ENCODE peak calls at places on chromosomes 13 and 19, in nine cellular contexts. One of them, this sample, is unnamed.
A peak's percentile ranks its signal among the peaks of the same experiment; 100 is the strongest.

GRCh38 chr13:67408823-67409222 is 178.7 kb upstream of the PCDH9 start:
- DNase-seq in tibial nerve: no peak
- DNase-seq in gastrocnemius medialis: no peak
- DNase-seq in uterus: no peak
- DNase-seq in IMR-90: no peak
- DNase-seq in heart left ventricle: no peak
- DNase-seq in upper lobe of left lung: no peak
- DNase-seq in testis: no peak
- DNase-seq in endothelial cell of umbilical vein: no peak
- DNase-seq in this sample: no peak

GRCh38 chr19:47183579-47183978 is 47.4 kb downstream of the BBC3 start:
- DNase-seq in tibial nerve: no peak
- DNase-seq in gastrocnemius medialis: no peak
- DNase-seq in uterus: no peak
- DNase-seq in IMR-90: no peak
- DNase-seq in heart left ventricle: no peak
- DNase-seq in upper lobe of left lung: no peak
- DNase-seq in testis: no peak
- DNase-seq in endothelial cell of umbilical vein: no peak
- DNase-seq in this sample: no peak

GRCh38 chr13:99467764-99468163 is 33.5 kb upstream of the TM9SF2 start:
- DNase-seq in tibial nerve: no peak
- DNase-seq in gastrocnemius medialis: no peak
- DNase-seq in uterus: no peak
- DNase-seq in IMR-90: peak; percentile 77
- DNase-seq in heart left ventricle: no peak
- DNase-seq in upper lobe of left lung: no peak
- DNase-seq in testis: no peak
- DNase-seq in endothelial cell of umbilical vein: no peak
- DNase-seq in this sample: no peak

GRCh38 chr19:10565028-10565566 is 713 bp downstream of the KRI1 start:
- DNase-seq in tibial nerve: peak; percentile 40
- DNase-seq in gastrocnemius medialis: no peak
- DNase-seq in uterus: no peak
- DNase-seq in IMR-90: peak; percentile 21
- DNase-seq in heart left ventricle: no peak
- DNase-seq in upper lobe of left lung: peak; percentile 76
- DNase-seq in testis: no peak
- DNase-seq in endothelial cell of umbilical vein: peak; percentile 26
- DNase-seq in this sample: no peak

GRCh38 chr19:57473646-57474045 is 3.7 kb downstream of the ZNF772 start:
- DNase-seq in tibial nerve: no peak
- DNase-seq in gastrocnemius medialis: no peak
- DNase-seq in uterus: no peak
- DNase-seq in IMR-90: no peak
- DNase-seq in heart left ventricle: no peak
- DNase-seq in upper lobe of left lung: no peak
- DNase-seq in testis: no peak
- DNase-seq in endothelial cell of umbilical vein: no peak
- DNase-seq in this sample: no peak

GRCh38 chr13:79593611-79594275 is 112.8 kb downstream of the NDFIP2 start:
- DNase-seq in tibial nerve: no peak
- DNase-seq in gastrocnemius medialis: no peak
- DNase-seq in uterus: no peak
- DNase-seq in IMR-90: peak; percentile 11
- DNase-seq in heart left ventricle: no peak
- DNase-seq in upper lobe of left lung: no peak
- DNase-seq in testis: no peak
- DNase-seq in endothelial cell of umbilical vein: no peak
- DNase-seq in this sample: no peak

GRCh38 chr19:964761-965694 is 19.1 kb upstream of the WDR18 start:
- DNase-seq in tibial nerve: no peak
- DNase-seq in gastrocnemius medialis: no peak
- DNase-seq in uterus: no peak
- DNase-seq in IMR-90: peak; percentile 31
- DNase-seq in heart left ventricle: no peak
- DNase-seq in upper lobe of left lung: peak; percentile 71
- DNase-seq in testis: no peak
- DNase-seq in endothelial cell of umbilical vein: no peak
- DNase-seq in this sample: no peak

GRCh38 chr13:34357435-34358232 is 539.7 kb downstream of the RFC3 start:
- DNase-seq in tibial nerve: no peak
- DNase-seq in gastrocnemius medialis: no peak
- DNase-seq in uterus: no peak
- DNase-seq in IMR-90: peak; percentile 79
- DNase-seq in heart left ventricle: no peak
- DNase-seq in upper lobe of left lung: no peak
- DNase-seq in testis: no peak
- DNase-seq in endothelial cell of umbilical vein: peak; percentile 72
- DNase-seq in this sample: no peak

GRCh38 chr19:51136891-51137551 is 5.1 kb upstream of the SIGLEC7 start:
- DNase-seq in tibial nerve: peak; percentile 23
- DNase-seq in gastrocnemius medialis: peak; percentile 29
- DNase-seq in uterus: no peak
- DNase-seq in IMR-90: no peak
- DNase-seq in heart left ventricle: no peak
- DNase-seq in upper lobe of left lung: no peak
- DNase-seq in testis: no peak
- DNase-seq in endothelial cell of umbilical vein: no peak
- DNase-seq in this sample: no peak

DNA sequence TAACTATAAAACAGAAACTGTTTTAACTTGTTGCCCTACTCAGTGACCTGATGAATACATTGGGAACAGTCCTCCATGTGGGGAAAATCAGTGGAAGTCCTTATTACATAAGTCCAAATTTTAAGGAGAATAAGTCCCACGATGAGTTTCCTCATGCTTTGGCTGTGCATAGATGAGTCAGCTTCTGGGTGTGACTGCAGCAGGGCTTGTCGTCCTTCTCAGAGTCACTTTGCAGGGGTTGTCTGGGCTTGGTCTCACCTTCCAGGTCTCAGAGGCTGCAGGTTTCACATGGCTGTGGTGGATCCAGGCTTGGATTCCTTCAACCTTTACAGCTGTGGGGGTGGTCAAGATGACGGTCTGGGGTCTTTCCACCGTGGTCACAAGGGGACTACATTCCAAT is 85.6 kb downstream of the SLC25A15 start:
- DNase-seq in tibial nerve: no peak
- DNase-seq in gastrocnemius medialis: no peak
- DNase-seq in uterus: no peak
- DNase-seq in IMR-90: no peak
- DNase-seq in heart left ventricle: no peak
- DNase-seq in upper lobe of left lung: no peak
- DNase-seq in testis: no peak
- DNase-seq in endothelial cell of umbilical vein: no peak
- DNase-seq in this sample: no peak
- H3K9me3 ChIP-seq in tibial nerve: peaks cover 81% of the 10 kb centered on the region
- H3K9me3 ChIP-seq in gastrocnemius medialis: no peaks in the 10 kb centered on the region
- H3K9me3 ChIP-seq in uterus: no peaks in the 10 kb centered on the region
- H3K9me3 ChIP-seq in IMR-90: peaks cover 33% of the 10 kb centered on the region
- H3K9me3 ChIP-seq in heart left ventricle: no peaks in the 10 kb centered on the region
- H3K9me3 ChIP-seq in upper lobe of left lung: peaks cover 64% of the 10 kb centered on the region
- H3K9me3 ChIP-seq in testis: no peaks in the 10 kb centered on the region
- H3K9me3 ChIP-seq in endothelial cell of umbilical vein: peaks cover 2% of the 10 kb centered on the region
- H3K9me3 ChIP-seq in this sample: peaks cover 77% of the 10 kb centered on the region

GRCh38 chr19:55278391-55279135 is 1.3 kb downstream of the HSPBP1 start:
- DNase-seq in tibial nerve: no peak
- DNase-seq in gastrocnemius medialis: no peak
- DNase-seq in uterus: no peak
- DNase-seq in IMR-90: no peak
- DNase-seq in heart left ventricle: no peak
- DNase-seq in upper lobe of left lung: no peak
- DNase-seq in testis: no peak
- DNase-seq in endothelial cell of umbilical vein: no peak
- DNase-seq in this sample: no peak

GRCh38 chr19:55276720-55277430 is 3.0 kb downstream of the HSPBP1 start:
- DNase-seq in tibial nerve: no peak
- DNase-seq in gastrocnemius medialis: no peak
- DNase-seq in uterus: no peak
- DNase-seq in IMR-90: no peak
- DNase-seq in heart left ventricle: no peak
- DNase-seq in upper lobe of left lung: no peak
- DNase-seq in testis: no peak
- DNase-seq in endothelial cell of umbilical vein: no peak
- DNase-seq in this sample: no peak

GRCh38 chr19:55277494-55277893 is 2.4 kb downstream of the HSPBP1 start:
- DNase-seq in tibial nerve: no peak
- DNase-seq in gastrocnemius medialis: no peak
- DNase-seq in uterus: no peak
- DNase-seq in IMR-90: no peak
- DNase-seq in heart left ventricle: no peak
- DNase-seq in upper lobe of left lung: no peak
- DNase-seq in testis: no peak
- DNase-seq in endothelial cell of umbilical vein: no peak
- DNase-seq in this sample: no peak

GRCh38 chr19:55279376-55279772 is 536 bp downstream of the HSPBP1 start:
- DNase-seq in tibial nerve: no peak
- DNase-seq in gastrocnemius medialis: no peak
- DNase-seq in uterus: no peak
- DNase-seq in IMR-90: no peak
- DNase-seq in heart left ventricle: no peak
- DNase-seq in upper lobe of left lung: no peak
- DNase-seq in testis: no peak
- DNase-seq in endothelial cell of umbilical vein: no peak
- DNase-seq in this sample: no peak

GRCh38 chr19:55279773-55280643 is at the start of gene HSPBP1:
- DNase-seq in tibial nerve: peak; percentile 76
- DNase-seq in gastrocnemius medialis: peak; percentile 87
- DNase-seq in uterus: peak; percentile 95
- DNase-seq in IMR-90: peak; percentile 91
- DNase-seq in heart left ventricle: peak; percentile 94
- DNase-seq in upper lobe of left lung: peak; percentile 99
- DNase-seq in testis: peak; percentile 94
- DNase-seq in endothelial cell of umbilical vein: peak; percentile 93
- DNase-seq in this sample: peak; percentile 68
- TF ChIP-seq POLR2A in tibial nerve: no peak
- TF ChIP-seq POLR2A in gastrocnemius medialis: no peak
- TF ChIP-seq POLR2A in uterus: no peak
- TF ChIP-seq POLR2A in IMR-90: peak; percentile 80
- TF ChIP-seq POLR2A in heart left ventricle: peak; percentile 31
- TF ChIP-seq POLR2A in upper lobe of left lung: no peak
- TF ChIP-seq POLR2A in testis: no peak
- TF ChIP-seq POLR2A in endothelial cell of umbilical vein: peak; percentile 44
- TF ChIP-seq POLR2A in this sample: no peak

GRCh38 chr19:14096272-14096992 is 5.9 kb upstream of the SAMD1 start:
- DNase-seq in tibial nerve: no peak
- DNase-seq in gastrocnemius medialis: no peak
- DNase-seq in uterus: no peak
- DNase-seq in IMR-90: no peak
- DNase-seq in heart left ventricle: no peak
- DNase-seq in upper lobe of left lung: no peak
- DNase-seq in testis: no peak
- DNase-seq in endothelial cell of umbilical vein: no peak
- DNase-seq in this sample: no peak
- H3K27me3 ChIP-seq in tibial nerve: no peaks in the 10 kb centered on the region
- H3K27me3 ChIP-seq in gastrocnemius medialis: no peaks in the 10 kb centered on the region
- H3K27me3 ChIP-seq in uterus: no peaks in the 10 kb centered on the region
- H3K27me3 ChIP-seq in IMR-90: no peaks in the 10 kb centered on the region
- H3K27me3 ChIP-seq in heart left ventricle: no peaks in the 10 kb centered on the region
- H3K27me3 ChIP-seq in upper lobe of left lung: no peaks in the 10 kb centered on the region
- H3K27me3 ChIP-seq in testis: no peaks in the 10 kb centered on the region
- H3K27me3 ChIP-seq in endothelial cell of umbilical vein: no peaks in the 10 kb centered on the region
- H3K27me3 ChIP-seq in this sample: no peaks in the 10 kb centered on the region

GRCh38 chr19:15680478-15680877 is 7.6 kb downstream of the CYP4F12 start:
- DNase-seq in tibial nerve: no peak
- DNase-seq in gastrocnemius medialis: no peak
- DNase-seq in uterus: no peak
- DNase-seq in IMR-90: no peak
- DNase-seq in heart left ventricle: no peak
- DNase-seq in upper lobe of left lung: no peak
- DNase-seq in testis: no peak
- DNase-seq in endothelial cell of umbilical vein: no peak
- DNase-seq in this sample: no peak

GRCh38 chr19:15680923-15681322 is 8.0 kb downstream of the CYP4F12 start:
- DNase-seq in tibial nerve: no peak
- DNase-seq in gastrocnemius medialis: no peak
- DNase-seq in uterus: no peak
- DNase-seq in IMR-90: no peak
- DNase-seq in heart left ventricle: no peak
- DNase-seq in upper lobe of left lung: no peak
- DNase-seq in testis: no peak
- DNase-seq in endothelial cell of umbilical vein: no peak
- DNase-seq in this sample: no peak

GRCh38 chr19:15683411-15683810 is 10.5 kb downstream of the CYP4F12 start:
- DNase-seq in tibial nerve: no peak
- DNase-seq in gastrocnemius medialis: no peak
- DNase-seq in uterus: no peak
- DNase-seq in IMR-90: no peak
- DNase-seq in heart left ventricle: no peak
- DNase-seq in upper lobe of left lung: peak; percentile 55
- DNase-seq in testis: no peak
- DNase-seq in endothelial cell of umbilical vein: no peak
- DNase-seq in this sample: no peak

GRCh38 chr19:15675560-15675959 is 2.7 kb downstream of the CYP4F12 start:
- DNase-seq in tibial nerve: no peak
- DNase-seq in gastrocnemius medialis: no peak
- DNase-seq in uterus: no peak
- DNase-seq in IMR-90: no peak
- DNase-seq in heart left ventricle: no peak
- DNase-seq in upper lobe of left lung: no peak
- DNase-seq in testis: no peak
- DNase-seq in endothelial cell of umbilical vein: no peak
- DNase-seq in this sample: no peak

GRCh38 chr19:15679089-15679488 is 6.2 kb downstream of the CYP4F12 start:
- DNase-seq in tibial nerve: no peak
- DNase-seq in gastrocnemius medialis: no peak
- DNase-seq in uterus: no peak
- DNase-seq in IMR-90: no peak
- DNase-seq in heart left ventricle: no peak
- DNase-seq in upper lobe of left lung: no peak
- DNase-seq in testis: no peak
- DNase-seq in endothelial cell of umbilical vein: no peak
- DNase-seq in this sample: no peak
- H3K9me3 ChIP-seq in tibial nerve: no peaks in the 10 kb centered on the region
- H3K9me3 ChIP-seq in gastrocnemius medialis: no peaks in the 10 kb centered on the region
- H3K9me3 ChIP-seq in uterus: no peaks in the 10 kb centered on the region
- H3K9me3 ChIP-seq in IMR-90: peaks cover 14% of the 10 kb centered on the region
- H3K9me3 ChIP-seq in heart left ventricle: no peaks in the 10 kb centered on the region
- H3K9me3 ChIP-seq in upper lobe of left lung: no peaks in the 10 kb centered on the region
- H3K9me3 ChIP-seq in testis: no peaks in the 10 kb centered on the region
- H3K9me3 ChIP-seq in endothelial cell of umbilical vein: no peaks in the 10 kb centered on the region
- H3K9me3 ChIP-seq in this sample: no peaks in the 10 kb centered on the region

GRCh38 chr19:48644839-48645651 is 942 bp downstream of the CA11 start:
- DNase-seq in tibial nerve: peak; percentile 84
- DNase-seq in gastrocnemius medialis: peak; percentile 81
- DNase-seq in uterus: peak; percentile 89
- DNase-seq in IMR-90: peak; percentile 65
- DNase-seq in heart left ventricle: peak; percentile 70
- DNase-seq in upper lobe of left lung: no peak
- DNase-seq in testis: peak; percentile 92
- DNase-seq in endothelial cell of umbilical vein: peak; percentile 74
- DNase-seq in this sample: no peak
- TF ChIP-seq POLR2A in tibial nerve: no peak
- TF ChIP-seq POLR2A in gastrocnemius medialis: no peak
- TF ChIP-seq POLR2A in uterus: peak; percentile 37
- TF ChIP-seq POLR2A in IMR-90: no peak
- TF ChIP-seq POLR2A in heart left ventricle: no peak
- TF ChIP-seq POLR2A in upper lobe of left lung: no peak
- TF ChIP-seq POLR2A in testis: no peak
- TF ChIP-seq POLR2A in endothelial cell of umbilical vein: no peak
- TF ChIP-seq POLR2A in this sample: peak; percentile 7

This sample was measured in esophagus squamous epithelium.